ENCODE peak calls at places on chromosomes 16 and 17, in five cellular contexts. R, W, F, G and K are unnamed samples.

GRCh38 chr17:37475713-37476420 is 13.8 kb upstream of the DUSP14 start:
- DNase-seq in R (no peak), W (no peak), F (no peak), G (no peak), K (no peak)

GRCh38 chr17:30922235-30922993 is 669 bp downstream of the ADAP2 start:
- DNase-seq in R (peak), W (no peak), F (no peak), G (no peak), K (no peak)

GRCh38 chr17:55546481-55546880 is 35.2 kb upstream of the SMIM36 start:
- DNase-seq in R (no peak), W (no peak), F (no peak), G (no peak), K (no peak)

GRCh38 chr17:9700754-9701476 is 55.6 kb downstream of the USP43 start:
- DNase-seq in R (no peak), W (no peak), F (no peak), G (no peak), K (no peak)

GRCh38 chr17:17913695-17914332 is 58.4 kb downstream of the TOM1L2 start:
- DNase-seq in R (peak), W (peak), F (peak), G (peak), K (peak)

GRCh38 chr17:28706471-28707338 is 5.0 kb downstream of the PROCA1 start:
- DNase-seq in R (no peak), W (no peak), F (no peak), G (no peak), K (no peak)

GRCh38 chr17:76541739-76542450 is 2.1 kb downstream of the PRCD start:
- DNase-seq in R (no peak), W (no peak), F (no peak), G (no peak), K (no peak)

GRCh38 chr16:28548306-28548802 is 5.4 kb upstream of the SGF29 start:
- DNase-seq in R (no peak), W (no peak), F (no peak), G (no peak), K (no peak)

GRCh38 chr17:4004517-4005295 is 40.5 kb upstream of the ATP2A3 start:
- DNase-seq in R (peak), W (no peak), F (peak), G (no peak), K (peak)

GRCh38 chr17:41284546-41284945 is 9.0 kb downstream of the KRTAP9-7 start:
- DNase-seq in R (no peak), W (no peak), F (no peak), G (no peak), K (no peak)

GRCh38 chr16:2498531-2499253 is 15.1 kb upstream of the ATP6V0C start:
- DNase-seq in R (no peak), W (no peak), F (no peak), G (peak), K (no peak)

GRCh38 chr17:5705081-5705875 is 121.0 kb upstream of the NLRP1 start:
- DNase-seq in R (no peak), W (no peak), F (no peak), G (no peak), K (peak)

GRCh38 chr17:27946521-27946920 is 53.4 kb upstream of the LYRM9 start:
- DNase-seq in R (no peak), W (no peak), F (no peak), G (no peak), K (no peak)

GRCh38 chr17:8849311-8850041 is 18.0 kb downstream of the PIK3R6 start:
- DNase-seq in R (no peak), W (no peak), F (no peak), G (no peak), K (no peak)

GRCh38 chr16:12406158-12406557 is 397.5 kb downstream of the CPPED1 start:
- DNase-seq in R (no peak), W (no peak), F (no peak), G (no peak), K (peak)

GRCh38 chr16:24652803-24653202 is 76.6 kb upstream of the TNRC6A start:
- DNase-seq in R (no peak), W (no peak), F (no peak), G (no peak), K (no peak)

GRCh38 chr16:27374794-27375499 is 27.0 kb upstream of the IL21R start:
- DNase-seq in R (peak), W (peak), F (peak), G (no peak), K (peak)

GRCh38 chr17:42142371-42142896 is 12.4 kb downstream of the RAB5C start:
- DNase-seq in R (no peak), W (no peak), F (no peak), G (no peak), K (peak)

GRCh38 chr17:47254403-47254943 is 846 bp downstream of the ITGB3 start:
- DNase-seq in R (no peak), W (no peak), F (no peak), G (no peak), K (no peak)

GRCh38 chr17:32104158-32104557 is 38.1 kb upstream of the RHOT1 start:
- DNase-seq in R (no peak), W (no peak), F (no peak), G (no peak), K (no peak)

GRCh38 chr17:37607637-37608368 is 1.4 kb downstream of the SYNRG start:
- DNase-seq in R (peak), W (no peak), F (no peak), G (no peak), K (no peak)

GRCh38 chr17:81863123-81863675 is 2.9 kb upstream of the P4HB start:
- DNase-seq in R (no peak), W (no peak), F (no peak), G (no peak), K (no peak)

GRCh38 chr17:62716834-62717588 is 89.5 kb downstream of the MRC2 start:
- DNase-seq in R (no peak), W (no peak), F (no peak), G (no peak), K (no peak)
- TF ChIP-seq CTCF in R (no peak), W (no peak), F (no peak), G (no peak), K (no peak)

GRCh38 chr16:9114842-9115241 is 23.4 kb downstream of the HAPSTR1 start:
- DNase-seq in R (no peak), W (no peak), F (no peak), G (no peak), K (no peak)
- H3K27ac ChIP-seq in R (no peak), W (no peak), F (no peak), G (peak), K (no peak)

GRCh38 chr16:48864055-48864454 is 254.1 kb upstream of the N4BP1 start:
- DNase-seq in R (no peak), W (no peak), F (no peak), G (no peak), K (no peak)
- TF ChIP-seq CTCF in R (no peak), W (no peak), F (no peak), G (no peak), K (no peak)

GRCh38 chr16:20637247-20637646 is 60.2 kb downstream of the ACSM1 start:
- DNase-seq in R (no peak), W (no peak), F (no peak), G (no peak), K (no peak)

DNA sequence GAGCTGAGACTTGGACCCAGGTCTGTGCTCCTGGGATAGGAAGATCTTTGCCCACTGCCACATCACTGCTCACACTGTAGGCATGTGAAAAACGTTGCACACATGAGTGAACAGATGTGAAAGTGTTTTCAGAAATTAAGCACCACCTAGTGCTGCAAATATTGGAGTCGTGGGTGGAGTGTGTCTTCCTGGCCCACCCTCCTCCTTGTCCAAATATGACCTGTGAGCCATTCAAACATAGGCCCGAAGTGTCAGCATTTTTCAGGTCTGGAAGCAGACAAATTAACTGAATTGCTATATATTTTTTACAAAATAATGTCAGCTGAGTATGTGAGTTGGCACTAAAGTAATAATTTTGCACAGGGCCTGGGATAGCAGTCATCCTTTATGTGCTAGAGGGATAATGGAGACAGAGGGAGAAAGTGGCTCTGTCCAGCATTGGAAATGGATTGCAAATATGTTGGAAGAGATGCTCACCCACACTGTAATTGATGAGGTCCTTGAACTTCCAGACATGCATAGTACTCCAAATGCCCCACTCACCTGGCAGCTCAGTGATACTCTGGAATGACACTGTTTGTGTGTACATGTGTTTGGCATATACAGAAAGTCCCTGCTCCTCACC is 58.7 kb downstream of the ACSM1 start:
- DNase-seq in R (no peak), W (no peak), F (no peak), G (no peak), K (no peak)
- H3K27ac ChIP-seq in R (no peak), W (no peak), F (no peak), G (no peak), K (no peak)

GRCh38 chr17:78391051-78391431 is 12.6 kb downstream of the PGS1 start:
- DNase-seq in R (no peak), W (no peak), F (no peak), G (no peak), K (no peak)

GRCh38 chr17:78387982-78388941 is 9.8 kb downstream of the PGS1 start:
- DNase-seq in R (no peak), W (no peak), F (no peak), G (no peak), K (no peak)

GRCh38 chr17:78392295-78392694 is 13.8 kb downstream of the PGS1 start:
- DNase-seq in R (no peak), W (no peak), F (no peak), G (no peak), K (no peak)

GRCh38 chr17:78391843-78392242 is 13.4 kb downstream of the PGS1 start:
- DNase-seq in R (no peak), W (no peak), F (no peak), G (no peak), K (no peak)

GRCh38 chr17:78390241-78391050 is 12.0 kb downstream of the PGS1 start:
- DNase-seq in R (peak), W (peak), F (no peak), G (no peak), K (no peak)
- TF ChIP-seq CTCF in R (no peak), W (peak), F (no peak), G (no peak), K (no peak)

GRCh38 chr17:64657610-64658125 is 4.4 kb downstream of the SMURF2 start:
- DNase-seq in R (no peak), W (no peak), F (no peak), G (no peak), K (no peak)

GRCh38 chr17:64661731-64661980 is 451 bp downstream of the SMURF2 start:
- DNase-seq in R (peak), W (no peak), F (no peak), G (no peak), K (no peak)

GRCh38 chr17:64658931-64659330 is 3.2 kb downstream of the SMURF2 start:
- DNase-seq in R (no peak), W (no peak), F (no peak), G (no peak), K (peak)

GRCh38 chr17:64661981-64662773 is at the start of gene SMURF2:
- DNase-seq in R (peak), W (no peak), F (peak), G (peak), K (peak)

DNA sequence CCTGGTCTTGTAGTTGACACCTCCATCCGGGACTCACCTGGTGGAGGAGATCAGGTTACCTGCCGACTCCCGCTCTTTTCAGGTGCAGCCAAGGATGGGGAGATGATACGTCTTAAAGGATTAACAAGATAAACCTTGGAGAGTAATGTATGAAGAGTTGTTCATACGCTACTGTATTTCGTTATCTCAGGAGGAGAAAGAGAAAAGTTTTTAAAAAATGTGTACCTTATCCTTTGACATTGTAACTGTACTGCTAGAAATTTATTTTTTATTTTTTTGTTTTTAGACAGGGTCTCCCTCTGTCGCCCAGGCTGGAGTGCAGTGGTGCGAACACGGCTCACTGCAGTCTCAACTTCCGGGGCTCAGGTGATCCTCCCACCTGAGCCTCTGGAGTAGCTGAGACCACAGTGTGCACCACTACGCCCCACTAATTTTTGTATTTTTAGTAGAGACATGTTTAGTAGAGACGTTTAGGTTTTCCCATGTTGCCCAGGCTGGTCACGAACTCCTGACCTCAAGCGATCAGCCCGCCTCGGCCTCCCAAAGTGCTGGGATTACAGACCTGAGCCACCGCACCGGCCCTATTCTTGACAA is 764 bp upstream of the SMURF2 start:
- DNase-seq in R (no peak), W (no peak), F (no peak), G (no peak), K (no peak)
- H3K27ac ChIP-seq in R (no peak), W (peak), F (no peak), G (peak), K (no peak)

DNA sequence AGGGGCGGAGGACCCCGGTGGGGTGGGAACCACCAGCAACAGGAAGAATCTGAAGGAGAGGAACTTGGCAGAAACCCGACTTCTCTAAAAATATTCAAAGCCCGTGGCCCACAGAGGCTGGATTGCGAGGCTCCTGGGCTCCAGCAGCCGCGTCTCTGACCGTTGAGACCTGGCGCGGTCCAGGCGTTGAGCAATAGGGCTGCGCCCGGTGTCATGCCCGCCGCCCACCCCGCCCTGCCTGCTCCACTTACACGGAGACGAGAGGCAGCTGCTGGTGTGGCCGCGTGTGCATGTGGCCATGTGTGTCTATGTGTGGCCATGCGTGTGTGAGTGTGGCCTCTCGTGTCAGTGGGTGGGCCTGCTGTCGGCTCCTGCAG is 83.6 kb downstream of the IRF8 start:
- DNase-seq in R (peak), W (no peak), F (no peak), G (no peak), K (no peak)
- TF ChIP-seq CTCF in R (no peak), W (no peak), F (no peak), G (no peak), K (no peak)